ENCODE peak calls at places on chromosome 17, in eight cellular contexts. One of them, this sample, is unnamed. For H3K36me3, the result is how much of the 10 kb centered on the place peaks cover.

GRCh38 chr17:64297467-64298088 is 34.5 kb upstream of the TEX2 start:
- DNase-seq in ascending aorta: no peak
- DNase-seq in neural progenitor cell: no peak
- DNase-seq in MM.1S: no peak
- DNase-seq in HCT116: no peak
- DNase-seq in IMR-90: no peak
- DNase-seq in pancreas: no peak
- DNase-seq in esophagus squamous epithelium: no peak
- DNase-seq in this sample: no peak

GRCh38 chr17:17146791-17147406 is 59.2 kb downstream of the PLD6 start:
- DNase-seq in MM.1S: peak
- DNase-seq in IMR-90: no peak
- DNase-seq in neural progenitor cell: peak
- DNase-seq in ascending aorta: no peak
- DNase-seq in esophagus squamous epithelium: no peak
- DNase-seq in HCT116: peak
- DNase-seq in pancreas: no peak
- DNase-seq in this sample: no peak

GRCh38 chr17:60325730-60326524 is 66.0 kb downstream of the USP32 start:
- DNase-seq in pancreas: no peak
- DNase-seq in HCT116: no peak
- DNase-seq in neural progenitor cell: no peak
- DNase-seq in ascending aorta: no peak
- DNase-seq in IMR-90: no peak
- DNase-seq in MM.1S: no peak
- DNase-seq in esophagus squamous epithelium: no peak
- DNase-seq in this sample: no peak

GRCh38 chr17:1643293-1643998 is 2.1 kb downstream of the SCARF1 start:
- DNase-seq in pancreas: peak
- DNase-seq in HCT116: peak
- DNase-seq in neural progenitor cell: peak
- DNase-seq in esophagus squamous epithelium: no peak
- DNase-seq in ascending aorta: no peak
- DNase-seq in MM.1S: peak
- DNase-seq in IMR-90: no peak
- DNase-seq in this sample: peak

GRCh38 chr17:6577686-6578263 is 21.4 kb upstream of the PITPNM3 start:
- DNase-seq in HCT116: peak
- DNase-seq in IMR-90: no peak
- DNase-seq in pancreas: no peak
- DNase-seq in ascending aorta: no peak
- DNase-seq in MM.1S: no peak
- DNase-seq in neural progenitor cell: no peak
- DNase-seq in esophagus squamous epithelium: no peak
- DNase-seq in this sample: no peak

GRCh38 chr17:39132192-39132600 is 19.2 kb downstream of the PLXDC1 start:
- DNase-seq in ascending aorta: no peak
- DNase-seq in pancreas: no peak
- DNase-seq in HCT116: no peak
- DNase-seq in MM.1S: no peak
- DNase-seq in IMR-90: peak
- DNase-seq in esophagus squamous epithelium: no peak
- DNase-seq in neural progenitor cell: peak
- DNase-seq in this sample: no peak

GRCh38 chr17:34269969-34270368 is at the start of gene CCL7:
- DNase-seq in HCT116: no peak
- DNase-seq in ascending aorta: no peak
- DNase-seq in MM.1S: no peak
- DNase-seq in neural progenitor cell: no peak
- DNase-seq in pancreas: no peak
- DNase-seq in IMR-90: peak
- DNase-seq in esophagus squamous epithelium: no peak
- DNase-seq in this sample: no peak

GRCh38 chr17:57484081-57484666 is 227.9 kb downstream of the MSI2 start:
- DNase-seq in MM.1S: no peak
- DNase-seq in esophagus squamous epithelium: no peak
- DNase-seq in HCT116: no peak
- DNase-seq in pancreas: no peak
- DNase-seq in ascending aorta: no peak
- DNase-seq in neural progenitor cell: no peak
- DNase-seq in IMR-90: peak
- DNase-seq in this sample: no peak

GRCh38 chr17:62321451-62321850 is 58.9 kb upstream of the EFCAB3 start:
- DNase-seq in pancreas: no peak
- DNase-seq in IMR-90: no peak
- DNase-seq in ascending aorta: no peak
- DNase-seq in esophagus squamous epithelium: no peak
- DNase-seq in HCT116: no peak
- DNase-seq in neural progenitor cell: no peak
- DNase-seq in MM.1S: no peak
- DNase-seq in this sample: no peak

GRCh38 chr17:63838586-63839184 is 3.8 kb downstream of the SMARCD2 start:
- DNase-seq in HCT116: no peak
- DNase-seq in esophagus squamous epithelium: no peak
- DNase-seq in MM.1S: no peak
- DNase-seq in neural progenitor cell: no peak
- DNase-seq in pancreas: peak
- DNase-seq in ascending aorta: peak
- DNase-seq in IMR-90: peak
- DNase-seq in this sample: no peak

GRCh38 chr17:64054304-64054703 is 33.9 kb upstream of the ICAM2 start:
- DNase-seq in pancreas: no peak
- DNase-seq in ascending aorta: no peak
- DNase-seq in esophagus squamous epithelium: no peak
- DNase-seq in IMR-90: no peak
- DNase-seq in neural progenitor cell: no peak
- DNase-seq in HCT116: no peak
- DNase-seq in MM.1S: no peak
- DNase-seq in this sample: no peak

GRCh38 chr17:64622931-64623654 is 39.0 kb downstream of the SMURF2 start:
- DNase-seq in HCT116: peak
- DNase-seq in ascending aorta: no peak
- DNase-seq in esophagus squamous epithelium: no peak
- DNase-seq in pancreas: no peak
- DNase-seq in MM.1S: no peak
- DNase-seq in neural progenitor cell: no peak
- DNase-seq in IMR-90: peak
- DNase-seq in this sample: no peak

GRCh38 chr17:66930933-66931332 is 33.6 kb upstream of the CACNG4 start:
- DNase-seq in esophagus squamous epithelium: no peak
- DNase-seq in MM.1S: no peak
- DNase-seq in pancreas: no peak
- DNase-seq in IMR-90: no peak
- DNase-seq in HCT116: peak
- DNase-seq in ascending aorta: no peak
- DNase-seq in neural progenitor cell: no peak
- DNase-seq in this sample: no peak

GRCh38 chr17:64180089-64180488 is 50.1 kb upstream of the ERN1 start:
- DNase-seq in neural progenitor cell: no peak
- DNase-seq in MM.1S: no peak
- DNase-seq in ascending aorta: no peak
- DNase-seq in HCT116: no peak
- DNase-seq in IMR-90: peak
- DNase-seq in pancreas: no peak
- DNase-seq in esophagus squamous epithelium: no peak
- DNase-seq in this sample: no peak

GRCh38 chr17:34472363-34472762 is 107.0 kb upstream of the TMEM132E start:
- DNase-seq in MM.1S: no peak
- DNase-seq in ascending aorta: no peak
- DNase-seq in esophagus squamous epithelium: no peak
- DNase-seq in HCT116: no peak
- DNase-seq in pancreas: no peak
- DNase-seq in IMR-90: no peak
- DNase-seq in neural progenitor cell: no peak
- DNase-seq in this sample: no peak

GRCh38 chr17:79324219-79324618 is 249.6 kb downstream of the ENGASE start:
- DNase-seq in MM.1S: no peak
- DNase-seq in IMR-90: no peak
- DNase-seq in neural progenitor cell: no peak
- DNase-seq in ascending aorta: no peak
- DNase-seq in HCT116: no peak
- DNase-seq in pancreas: no peak
- DNase-seq in esophagus squamous epithelium: no peak
- DNase-seq in this sample: no peak
- TF ChIP-seq CTCF in MM.1S: no peak
- TF ChIP-seq CTCF in IMR-90: no peak
- TF ChIP-seq CTCF in neural progenitor cell: no peak
- TF ChIP-seq CTCF in ascending aorta: no peak
- TF ChIP-seq CTCF in HCT116: no peak
- TF ChIP-seq CTCF in pancreas: no peak
- TF ChIP-seq CTCF in esophagus squamous epithelium: no peak
- TF ChIP-seq CTCF in this sample: no peak

GRCh38 chr17:81196505-81197408 is 26.0 kb downstream of the CEP131 start:
- DNase-seq in esophagus squamous epithelium: no peak
- DNase-seq in MM.1S: no peak
- DNase-seq in IMR-90: no peak
- DNase-seq in pancreas: peak
- DNase-seq in ascending aorta: no peak
- DNase-seq in HCT116: no peak
- DNase-seq in neural progenitor cell: no peak
- DNase-seq in this sample: no peak
- H3K36me3 ChIP-seq in esophagus squamous epithelium: under half
- H3K36me3 ChIP-seq in MM.1S: under half
- H3K36me3 ChIP-seq in IMR-90: under half
- H3K36me3 ChIP-seq in pancreas: under half
- H3K36me3 ChIP-seq in ascending aorta: under half
- H3K36me3 ChIP-seq in HCT116: under half
- H3K36me3 ChIP-seq in neural progenitor cell: under half
- H3K36me3 ChIP-seq in this sample: under half

DNA sequence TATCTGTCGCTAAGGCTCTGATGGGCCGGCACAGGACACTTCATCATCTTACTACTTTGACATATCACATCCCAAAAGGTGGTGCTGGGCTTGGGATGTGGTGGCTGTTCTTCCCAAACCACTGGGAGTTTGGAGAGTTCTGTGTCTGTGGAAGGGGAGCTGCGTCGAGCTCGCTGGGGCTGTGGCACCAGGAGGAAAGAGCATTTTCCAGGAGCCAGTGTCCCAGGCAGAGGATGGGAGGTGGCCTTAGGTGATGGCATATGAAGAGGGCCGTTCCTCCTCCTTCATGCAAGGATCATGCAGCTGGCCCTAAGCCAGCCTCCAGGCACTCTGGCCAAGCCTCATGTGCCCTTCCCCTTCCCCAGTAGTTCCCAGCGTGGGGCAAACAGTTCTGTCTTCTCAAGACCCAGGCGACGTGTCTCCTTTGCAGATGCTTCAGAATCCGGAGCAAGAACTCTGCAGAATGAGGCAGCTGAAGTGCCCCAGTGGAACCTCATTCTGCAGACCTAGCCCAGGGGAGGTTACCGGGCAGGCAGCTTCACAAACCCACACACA is 89.4 kb upstream of the TNRC6C start:
- DNase-seq in MM.1S: no peak
- DNase-seq in esophagus squamous epithelium: no peak
- DNase-seq in ascending aorta: no peak
- DNase-seq in neural progenitor cell: no peak
- DNase-seq in HCT116: no peak
- DNase-seq in pancreas: no peak
- DNase-seq in IMR-90: no peak
- DNase-seq in this sample: no peak
- H3K4me3 ChIP-seq in MM.1S: no peak
- H3K4me3 ChIP-seq in esophagus squamous epithelium: no peak
- H3K4me3 ChIP-seq in ascending aorta: no peak
- H3K4me3 ChIP-seq in neural progenitor cell: no peak
- H3K4me3 ChIP-seq in HCT116: no peak
- H3K4me3 ChIP-seq in pancreas: no peak
- H3K4me3 ChIP-seq in IMR-90: no peak
- H3K4me3 ChIP-seq in this sample: no peak

DNA sequence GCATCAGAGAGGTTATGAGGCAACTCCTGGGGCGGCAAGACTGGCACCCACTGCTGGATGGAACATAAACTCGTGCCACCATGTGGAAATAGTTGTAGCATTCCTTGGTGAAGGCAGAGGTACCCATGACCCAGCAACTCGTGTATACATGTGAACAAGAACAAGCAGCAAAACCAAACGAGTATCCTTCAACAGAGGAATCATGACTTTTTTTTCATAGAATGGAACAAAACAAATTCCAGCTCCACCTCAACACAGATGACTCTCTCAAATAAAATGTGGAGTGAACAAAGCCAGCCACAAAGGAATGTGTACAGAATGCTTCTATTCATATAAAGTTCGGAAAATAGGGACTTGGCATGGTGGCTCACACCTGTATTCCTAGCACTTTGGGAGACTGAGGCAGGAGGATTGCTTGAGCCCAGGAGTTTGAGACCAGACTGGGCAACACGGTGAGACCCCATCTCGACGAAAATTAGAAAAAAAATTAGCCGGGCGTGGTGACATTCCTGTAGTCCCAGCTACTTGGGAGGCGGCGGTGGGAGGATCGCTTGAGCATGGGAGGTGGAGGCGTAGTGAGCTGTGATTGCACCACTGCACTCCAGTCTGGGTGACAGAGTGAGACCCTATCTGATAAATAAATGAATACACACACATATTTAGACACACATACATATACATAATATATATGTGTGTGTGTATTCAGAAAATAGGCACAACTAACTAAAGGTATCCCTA is 35.3 kb downstream of the B9D1 start:
- DNase-seq in IMR-90: peak
- DNase-seq in neural progenitor cell: no peak
- DNase-seq in pancreas: no peak
- DNase-seq in esophagus squamous epithelium: no peak
- DNase-seq in ascending aorta: no peak
- DNase-seq in MM.1S: no peak
- DNase-seq in HCT116: peak
- DNase-seq in this sample: no peak
- TF ChIP-seq CTCF in IMR-90: no peak
- TF ChIP-seq CTCF in neural progenitor cell: no peak
- TF ChIP-seq CTCF in pancreas: no peak
- TF ChIP-seq CTCF in esophagus squamous epithelium: no peak
- TF ChIP-seq CTCF in ascending aorta: no peak
- TF ChIP-seq CTCF in MM.1S: no peak
- TF ChIP-seq CTCF in HCT116: no peak
- TF ChIP-seq CTCF in this sample: no peak

GRCh38 chr17:49362723-49363117 is 670 bp upstream of the ZNF652 start:
- DNase-seq in pancreas: no peak
- DNase-seq in MM.1S: no peak
- DNase-seq in IMR-90: no peak
- DNase-seq in esophagus squamous epithelium: no peak
- DNase-seq in HCT116: no peak
- DNase-seq in neural progenitor cell: no peak
- DNase-seq in ascending aorta: no peak
- DNase-seq in this sample: no peak
- H3K36me3 ChIP-seq in pancreas: under half
- H3K36me3 ChIP-seq in MM.1S: under half
- H3K36me3 ChIP-seq in IMR-90: under half
- H3K36me3 ChIP-seq in esophagus squamous epithelium: under half
- H3K36me3 ChIP-seq in HCT116: under half
- H3K36me3 ChIP-seq in neural progenitor cell: under half
- H3K36me3 ChIP-seq in ascending aorta: under half
- H3K36me3 ChIP-seq in this sample: under half

GRCh38 chr17:46120078-46120477 is 73.2 kb downstream of the KANSL1 start:
- DNase-seq in neural progenitor cell: no peak
- DNase-seq in MM.1S: peak
- DNase-seq in ascending aorta: no peak
- DNase-seq in IMR-90: no peak
- DNase-seq in pancreas: no peak
- DNase-seq in esophagus squamous epithelium: no peak
- DNase-seq in HCT116: no peak
- DNase-seq in this sample: no peak
- H3K4me3 ChIP-seq in neural progenitor cell: no peak
- H3K4me3 ChIP-seq in MM.1S: peak
- H3K4me3 ChIP-seq in ascending aorta: no peak
- H3K4me3 ChIP-seq in IMR-90: no peak
- H3K4me3 ChIP-seq in pancreas: no peak
- H3K4me3 ChIP-seq in esophagus squamous epithelium: no peak
- H3K4me3 ChIP-seq in HCT116: no peak
- H3K4me3 ChIP-seq in this sample: no peak

GRCh38 chr17:48767263-48767774 is 38.8 kb upstream of the HOXB13 start:
- DNase-seq in HCT116: no peak
- DNase-seq in pancreas: no peak
- DNase-seq in esophagus squamous epithelium: no peak
- DNase-seq in ascending aorta: no peak
- DNase-seq in MM.1S: no peak
- DNase-seq in IMR-90: no peak
- DNase-seq in neural progenitor cell: no peak
- DNase-seq in this sample: no peak
- TF ChIP-seq CTCF in HCT116: peak
- TF ChIP-seq CTCF in pancreas: no peak
- TF ChIP-seq CTCF in esophagus squamous epithelium: no peak
- TF ChIP-seq CTCF in ascending aorta: no peak
- TF ChIP-seq CTCF in MM.1S: no peak
- TF ChIP-seq CTCF in IMR-90: no peak
- TF ChIP-seq CTCF in neural progenitor cell: no peak
- TF ChIP-seq CTCF in this sample: no peak

This sample was measured in GM06990.